ENCODE peak calls at places on chromosomes 2 and 18, in eight cellular contexts. One of them, this sample, is unnamed.

GRCh38 chr2:30232027-30232800 is 880 bp downstream of the LBH start:
- DNase-seq in stimulated activated CD4-positive, alpha-beta T cell treated with anti-CD3 and anti-CD28 coated beads, Interleukin-2, amount 100 ng/mL, for 48 hours: peak
- DNase-seq in T1000: no peak
- DNase-seq in neuronal stem cell: peak
- DNase-seq in NCI-H345: peak
- DNase-seq in NCI-H1105: peak
- DNase-seq in GM06990: peak
- DNase-seq in CD4-positive, CD25-positive, alpha-beta regulatory T cell: peak
- DNase-seq in this sample: no peak

GRCh38 chr2:182240862-182241371 is 185.9 kb downstream of the PDE1A start:
- DNase-seq in GM06990: peak
- DNase-seq in CD4-positive, CD25-positive, alpha-beta regulatory T cell: no peak
- DNase-seq in stimulated activated CD4-positive, alpha-beta T cell treated with anti-CD3 and anti-CD28 coated beads, Interleukin-2, amount 100 ng/mL, for 48 hours: peak
- DNase-seq in neuronal stem cell: no peak
- DNase-seq in T1000: no peak
- DNase-seq in NCI-H345: no peak
- DNase-seq in NCI-H1105: no peak
- DNase-seq in this sample: no peak

GRCh38 chr2:192194866-192195547 is at the start of gene TMEFF2:
- DNase-seq in stimulated activated CD4-positive, alpha-beta T cell treated with anti-CD3 and anti-CD28 coated beads, Interleukin-2, amount 100 ng/mL, for 48 hours: peak
- DNase-seq in T1000: peak
- DNase-seq in NCI-H345: peak
- DNase-seq in neuronal stem cell: peak
- DNase-seq in CD4-positive, CD25-positive, alpha-beta regulatory T cell: peak
- DNase-seq in NCI-H1105: peak
- DNase-seq in GM06990: peak
- DNase-seq in this sample: peak

GRCh38 chr2:167420261-167420660 is 532.0 kb downstream of the XIRP2 start:
- DNase-seq in stimulated activated CD4-positive, alpha-beta T cell treated with anti-CD3 and anti-CD28 coated beads, Interleukin-2, amount 100 ng/mL, for 48 hours: no peak
- DNase-seq in NCI-H1105: no peak
- DNase-seq in CD4-positive, CD25-positive, alpha-beta regulatory T cell: no peak
- DNase-seq in GM06990: no peak
- DNase-seq in neuronal stem cell: no peak
- DNase-seq in T1000: no peak
- DNase-seq in NCI-H345: no peak
- DNase-seq in this sample: no peak

GRCh38 chr2:224816816-224817215 is 100.7 kb upstream of the CCDC195 start:
- DNase-seq in GM06990: no peak
- DNase-seq in NCI-H345: no peak
- DNase-seq in stimulated activated CD4-positive, alpha-beta T cell treated with anti-CD3 and anti-CD28 coated beads, Interleukin-2, amount 100 ng/mL, for 48 hours: no peak
- DNase-seq in NCI-H1105: no peak
- DNase-seq in T1000: no peak
- DNase-seq in CD4-positive, CD25-positive, alpha-beta regulatory T cell: no peak
- DNase-seq in neuronal stem cell: no peak
- DNase-seq in this sample: peak

GRCh38 chr2:95008311-95008710 is 17.2 kb upstream of the MAL start:
- DNase-seq in GM06990: no peak
- DNase-seq in NCI-H345: no peak
- DNase-seq in CD4-positive, CD25-positive, alpha-beta regulatory T cell: no peak
- DNase-seq in NCI-H1105: no peak
- DNase-seq in T1000: no peak
- DNase-seq in neuronal stem cell: no peak
- DNase-seq in stimulated activated CD4-positive, alpha-beta T cell treated with anti-CD3 and anti-CD28 coated beads, Interleukin-2, amount 100 ng/mL, for 48 hours: no peak
- DNase-seq in this sample: no peak

GRCh38 chr18:75244336-75244735 is 33.7 kb downstream of the TSHZ1 start:
- DNase-seq in T1000: no peak
- DNase-seq in NCI-H1105: no peak
- DNase-seq in NCI-H345: no peak
- DNase-seq in stimulated activated CD4-positive, alpha-beta T cell treated with anti-CD3 and anti-CD28 coated beads, Interleukin-2, amount 100 ng/mL, for 48 hours: no peak
- DNase-seq in GM06990: no peak
- DNase-seq in CD4-positive, CD25-positive, alpha-beta regulatory T cell: no peak
- DNase-seq in neuronal stem cell: no peak
- DNase-seq in this sample: no peak

GRCh38 chr2:220318508-220318907 is 691.1 kb downstream of the SLC4A3 start:
- DNase-seq in neuronal stem cell: no peak
- DNase-seq in T1000: no peak
- DNase-seq in CD4-positive, CD25-positive, alpha-beta regulatory T cell: no peak
- DNase-seq in NCI-H345: no peak
- DNase-seq in NCI-H1105: no peak
- DNase-seq in stimulated activated CD4-positive, alpha-beta T cell treated with anti-CD3 and anti-CD28 coated beads, Interleukin-2, amount 100 ng/mL, for 48 hours: no peak
- DNase-seq in GM06990: no peak
- DNase-seq in this sample: no peak

GRCh38 chr2:24881623-24882022 is 38.4 kb downstream of the ADCY3 start:
- DNase-seq in stimulated activated CD4-positive, alpha-beta T cell treated with anti-CD3 and anti-CD28 coated beads, Interleukin-2, amount 100 ng/mL, for 48 hours: no peak
- DNase-seq in GM06990: no peak
- DNase-seq in CD4-positive, CD25-positive, alpha-beta regulatory T cell: no peak
- DNase-seq in T1000: no peak
- DNase-seq in NCI-H345: no peak
- DNase-seq in neuronal stem cell: no peak
- DNase-seq in NCI-H1105: no peak
- DNase-seq in this sample: no peak

This sample was measured in HS-27A.